ENCODE peak calls at places on chromosomes 5 and 9, in six cellular contexts. E is GM12865, O is foreskin keratinocyte, Y is AG09309, G is fibroblast of lung, X is left ventricle myocardium inferior. A is an unnamed sample.

GRCh38 chr9:107614765-107615164 is 125.2 kb upstream of the KLF4 start:
- DNase-seq in E (no peak), O (no peak), Y (no peak), G (no peak), X (no peak), A (no peak)

GRCh38 chr5:3615217-3615616 is 19.6 kb downstream of the IRX1 start:
- DNase-seq in E (no peak), O (peak; percentile 82), Y (no peak), G (no peak), X (no peak), A (no peak)

GRCh38 chr5:74085782-74086181 is 459.8 kb downstream of the ARHGEF28 start:
- DNase-seq in E (no peak), O (no peak), Y (no peak), G (no peak), X (no peak), A (no peak)

GRCh38 chr5:4523038-4523437 is 617.1 kb upstream of the ADAMTS16 start:
- DNase-seq in E (no peak), O (no peak), Y (no peak), G (no peak), X (no peak), A (no peak)

GRCh38 chr5:144195443-144195842 is 24.8 kb downstream of the KCTD16 start:
- DNase-seq in E (no peak), O (no peak), Y (no peak), G (peak; percentile 59), X (no peak), A (no peak)

GRCh38 chr5:35153375-35153932 is 76.8 kb downstream of the PRLR start:
- DNase-seq in E (no peak), O (no peak), Y (no peak), G (no peak), X (no peak), A (no peak)

GRCh38 chr5:146240951-146241350 is 37.5 kb downstream of the RBM27 start:
- DNase-seq in E (no peak), O (no peak), Y (peak; percentile 0), G (peak; percentile 37), X (no peak), A (no peak)

GRCh38 chr5:25515525-25515924 is 870.7 kb upstream of the CDH10 start:
- DNase-seq in E (no peak), O (no peak), Y (no peak), G (no peak), X (no peak), A (no peak)

GRCh38 chr5:180387798-180388197 is 34.7 kb upstream of the GFPT2 start:
- DNase-seq in E (no peak), O (no peak), Y (no peak), G (no peak), X (no peak), A (no peak)

GRCh38 chr9:88268886-88269285 is 119.4 kb upstream of the SPIN1 start:
- DNase-seq in E (no peak), O (peak; percentile 49), Y (no peak), G (no peak), X (no peak), A (no peak)

GRCh38 chr5:5461012-5461411 is 38.5 kb downstream of the ICE1 start:
- DNase-seq in E (no peak), O (peak; percentile 8), Y (no peak), G (no peak), X (no peak), A (no peak)

GRCh38 chr5:66307647-66308257 is 163.7 kb downstream of the SREK1 start:
- DNase-seq in E (peak; percentile 67), O (peak; percentile 52), Y (peak; percentile 38), G (peak; percentile 80), X (no peak), A (peak; percentile 87)

GRCh38 chr5:156201793-156202388 is 125.1 kb upstream of the SGCD start:
- DNase-seq in E (no peak), O (peak; percentile 0), Y (peak; percentile 34), G (peak; percentile 68), X (no peak), A (peak; percentile 14)

GRCh38 chr5:180802325-180803180 is at the start of gene MGAT1:
- DNase-seq in E (peak; percentile 87), O (peak; percentile 56), Y (peak; percentile 52), G (peak; percentile 88), X (peak; percentile 92), A (peak; percentile 91)

GRCh38 chr9:70030156-70030555 is 13.5 kb upstream of the MAMDC2 start:
- DNase-seq in E (no peak), O (peak; percentile 51), Y (no peak), G (peak; percentile 39), X (no peak), A (peak; percentile 77)

GRCh38 chr5:76332102-76332501 is 71.0 kb upstream of the IQGAP2 start:
- DNase-seq in E (no peak), O (no peak), Y (no peak), G (no peak), X (no peak), A (no peak)

GRCh38 chr9:127015926-127016512 is 101.4 kb downstream of the RALGPS1 start:
- DNase-seq in E (no peak), O (no peak), Y (no peak), G (no peak), X (no peak), A (no peak)

GRCh38 chr5:145856285-145856818 is 16.5 kb downstream of the GRXCR2 start:
- DNase-seq in E (no peak), O (peak; percentile 28), Y (no peak), G (peak; percentile 55), X (peak; percentile 30), A (peak; percentile 68)

GRCh38 chr5:120882042-120882775 is 418.1 kb downstream of the PRR16 start:
- DNase-seq in E (no peak), O (no peak), Y (no peak), G (no peak), X (no peak), A (no peak)

GRCh38 chr5:33034777-33035176 is 323.7 kb downstream of the NPR3 start:
- DNase-seq in E (no peak), O (no peak), Y (no peak), G (no peak), X (no peak), A (no peak)

GRCh38 chr9:110189001-110189400 is 19.0 kb downstream of the C9orf152 start:
- DNase-seq in E (no peak), O (no peak), Y (no peak), G (peak; percentile 45), X (peak; percentile 32), A (no peak)

GRCh38 chr9:74760031-74760700 is 127.6 kb downstream of the TRPM6 start:
- DNase-seq in E (no peak), O (peak; percentile 96), Y (peak; percentile 81), G (peak; percentile 96), X (no peak), A (peak; percentile 83)

GRCh38 chr9:14103115-14103514 is 210.8 kb downstream of the NFIB start:
- DNase-seq in E (no peak), O (peak; percentile 35), Y (no peak), G (peak; percentile 48), X (no peak), A (no peak)

GRCh38 chr5:107670028-107670926 is 460 bp downstream of the EFNA5 start:
- DNase-seq in E (peak; percentile 78), O (peak; percentile 59), Y (no peak), G (peak; percentile 32), X (peak; percentile 21), A (peak; percentile 34)

GRCh38 chr9:98923724-98924123 is 20.0 kb upstream of the COL15A1 start:
- DNase-seq in E (no peak), O (no peak), Y (no peak), G (no peak), X (no peak), A (no peak)

GRCh38 chr9:98903938-98904560 is 39.7 kb upstream of the COL15A1 start:
- DNase-seq in E (no peak), O (no peak), Y (no peak), G (no peak), X (peak; percentile 51), A (no peak)

GRCh38 chr9:7042124-7042523 is 284.4 kb downstream of the KDM4C start:
- DNase-seq in E (no peak), O (peak; percentile 17), Y (peak; percentile 39), G (peak; percentile 6), X (no peak), A (no peak)

GRCh38 chr5:8685704-8686103 is 816.8 kb downstream of the MTRR start:
- DNase-seq in E (no peak), O (no peak), Y (no peak), G (no peak), X (no peak), A (no peak)

DNA sequence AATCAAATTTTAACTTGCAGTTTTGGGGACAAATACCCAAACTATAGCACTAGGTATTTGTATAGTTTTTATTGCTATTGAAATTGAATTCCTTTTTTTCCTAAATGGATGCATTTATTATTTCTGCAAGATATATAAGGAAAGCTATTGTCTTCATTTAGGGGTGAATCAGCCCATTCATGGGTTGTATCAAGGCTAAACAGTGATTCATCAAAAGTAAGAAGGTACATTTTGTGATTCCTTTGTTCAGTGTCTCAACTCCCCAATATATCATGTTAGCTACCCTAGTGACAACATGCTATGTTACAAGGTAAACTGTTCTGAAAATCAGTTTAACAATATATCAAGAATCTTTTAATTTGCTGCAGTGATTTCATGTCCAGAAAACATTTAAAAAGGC is 185.7 kb downstream of the PLK2 start:
- DNase-seq in E (no peak), O (peak; percentile 46), Y (no peak), G (no peak), X (no peak), A (peak; percentile 12)
- TF ChIP-seq CTCF in E (no peak), O (no peak), Y (no peak), G (no peak), X (no peak), A (no peak)

GRCh38 chr5:97266576-97266975 is 83.5 kb upstream of the RIOK2 start:
- DNase-seq in E (no peak), O (no peak), Y (peak; percentile 2), G (peak; percentile 62), X (peak; percentile 37), A (peak; percentile 86)
- TF ChIP-seq CTCF in E (no peak), O (no peak), Y (no peak), G (no peak), X (no peak), A (no peak)

DNA sequence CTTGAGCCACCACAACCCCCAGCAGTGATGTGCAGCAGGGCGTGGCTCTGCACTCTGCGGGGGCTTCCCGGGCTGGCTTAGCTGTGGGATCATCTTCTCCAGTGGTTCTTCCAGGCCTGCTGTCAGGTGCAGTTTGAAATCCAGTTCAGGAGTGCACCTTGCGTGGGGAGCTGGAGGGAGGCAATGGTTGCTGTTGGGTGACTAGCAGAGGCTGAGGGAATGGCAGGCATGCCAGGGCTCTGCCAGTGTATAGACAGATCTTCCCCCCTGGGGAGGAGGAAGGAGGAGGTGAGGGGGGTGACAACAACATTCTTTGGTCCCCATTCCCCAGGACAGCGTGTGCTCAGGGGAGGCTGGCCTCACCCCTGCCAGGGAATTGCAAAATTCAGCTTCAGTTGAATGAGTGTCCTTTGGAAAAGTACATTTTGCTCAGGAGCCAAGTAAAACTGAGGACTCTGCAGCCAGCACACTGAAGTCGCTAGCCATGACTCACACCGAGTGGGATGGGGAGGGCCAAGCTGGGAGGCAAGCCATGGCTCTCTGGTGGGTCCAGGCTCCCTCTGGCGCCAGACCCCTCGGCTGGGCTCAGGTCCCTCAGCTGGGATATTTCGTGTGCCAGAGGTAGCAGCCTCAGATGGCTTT is 35.0 kb downstream of the ERGIC1 start:
- DNase-seq in E (no peak), O (peak; percentile 49), Y (peak; percentile 74), G (peak; percentile 96), X (peak; percentile 81), A (peak; percentile 94)
- TF ChIP-seq CTCF in E (no peak), O (peak; percentile 35), Y (peak; percentile 47), G (peak; percentile 53), X (peak; percentile 35), A (peak; percentile 54)

DNA sequence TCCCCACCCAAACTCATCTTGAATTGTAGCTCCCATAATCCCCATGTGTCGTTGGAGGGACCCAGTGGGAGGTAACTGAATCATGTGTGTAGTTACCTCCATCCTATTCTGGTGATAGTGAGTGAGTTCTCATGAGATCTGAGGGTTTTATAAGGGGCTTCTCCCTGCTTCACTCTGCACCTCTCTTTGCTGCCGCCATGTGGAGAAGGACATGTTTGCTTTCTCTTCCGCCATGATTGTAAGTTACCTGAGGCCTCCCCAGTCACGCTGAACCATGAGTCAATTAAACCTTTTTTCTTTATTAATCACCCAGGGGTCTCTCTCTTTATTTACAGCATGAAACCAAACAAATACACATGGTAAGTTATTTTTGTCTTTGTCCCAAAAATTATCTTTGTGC is 726.1 kb downstream of the CDH18 start:
- DNase-seq in E (no peak), O (no peak), Y (no peak), G (no peak), X (no peak), A (no peak)
- TF ChIP-seq CTCF in E (no peak), O (peak; percentile 15), Y (no peak), G (no peak), X (no peak), A (no peak)

A was measured in fibroblast of pulmonary artery.